ENCODE peak calls at places on chromosomes 13 and 19, in nine cellular contexts. One of them, this sample, is unnamed.

GRCh38 chr19:44643605-44644390 is at the start of gene PVR:
- DNase-seq in breast epithelium: peak; percentile 34
- DNase-seq in stomach: peak; percentile 72
- DNase-seq in PC-9: peak; percentile 70
- DNase-seq in heart right ventricle: peak; percentile 81
- DNase-seq in right lobe of liver: peak; percentile 88
- DNase-seq in tibial artery: peak; percentile 53
- DNase-seq in CD4-positive, alpha-beta memory T cell: no peak
- DNase-seq in ascending aorta: peak; percentile 83
- DNase-seq in this sample: peak; percentile 74

GRCh38 chr19:444677-445210 is 16.1 kb downstream of the SHC2 start:
- DNase-seq in breast epithelium: no peak
- DNase-seq in stomach: no peak
- DNase-seq in PC-9: no peak
- DNase-seq in heart right ventricle: no peak
- DNase-seq in right lobe of liver: no peak
- DNase-seq in tibial artery: no peak
- DNase-seq in CD4-positive, alpha-beta memory T cell: no peak
- DNase-seq in ascending aorta: no peak
- DNase-seq in this sample: no peak

GRCh38 chr13:77611068-77611467 is 75.6 kb downstream of the SCEL start:
- DNase-seq in breast epithelium: no peak
- DNase-seq in stomach: no peak
- DNase-seq in PC-9: no peak
- DNase-seq in heart right ventricle: no peak
- DNase-seq in right lobe of liver: no peak
- DNase-seq in tibial artery: no peak
- DNase-seq in CD4-positive, alpha-beta memory T cell: no peak
- DNase-seq in ascending aorta: no peak
- DNase-seq in this sample: no peak

GRCh38 chr13:62512194-62513141 is 1096.8 kb upstream of the PCDH20 start:
- DNase-seq in breast epithelium: no peak
- DNase-seq in stomach: peak; percentile 42
- DNase-seq in PC-9: no peak
- DNase-seq in heart right ventricle: no peak
- DNase-seq in right lobe of liver: peak; percentile 14
- DNase-seq in tibial artery: no peak
- DNase-seq in CD4-positive, alpha-beta memory T cell: no peak
- DNase-seq in ascending aorta: peak; percentile 58
- DNase-seq in this sample: no peak

GRCh38 chr13:28621439-28621838 is 37.5 kb upstream of the POMP start:
- DNase-seq in breast epithelium: no peak
- DNase-seq in stomach: no peak
- DNase-seq in PC-9: no peak
- DNase-seq in heart right ventricle: no peak
- DNase-seq in right lobe of liver: no peak
- DNase-seq in tibial artery: no peak
- DNase-seq in CD4-positive, alpha-beta memory T cell: no peak
- DNase-seq in ascending aorta: no peak
- DNase-seq in this sample: no peak

GRCh38 chr13:113209880-113210421 is 538 bp downstream of the CUL4A start:
- DNase-seq in breast epithelium: peak; percentile 46
- DNase-seq in stomach: peak; percentile 71
- DNase-seq in PC-9: peak; percentile 75
- DNase-seq in heart right ventricle: peak; percentile 54
- DNase-seq in right lobe of liver: peak; percentile 70
- DNase-seq in tibial artery: peak; percentile 43
- DNase-seq in CD4-positive, alpha-beta memory T cell: peak; percentile 85
- DNase-seq in ascending aorta: peak; percentile 73
- DNase-seq in this sample: peak; percentile 60

GRCh38 chr13:112078879-112079526 is 12.1 kb downstream of the SOX1 start:
- DNase-seq in breast epithelium: no peak
- DNase-seq in stomach: no peak
- DNase-seq in PC-9: peak; percentile 4
- DNase-seq in heart right ventricle: no peak
- DNase-seq in right lobe of liver: no peak
- DNase-seq in tibial artery: no peak
- DNase-seq in CD4-positive, alpha-beta memory T cell: no peak
- DNase-seq in ascending aorta: no peak
- DNase-seq in this sample: no peak

GRCh38 chr19:47389150-47389556 is 30.2 kb downstream of the MEIS3 start:
- DNase-seq in breast epithelium: no peak
- DNase-seq in stomach: no peak
- DNase-seq in PC-9: peak; percentile 40
- DNase-seq in heart right ventricle: no peak
- DNase-seq in right lobe of liver: no peak
- DNase-seq in tibial artery: no peak
- DNase-seq in CD4-positive, alpha-beta memory T cell: no peak
- DNase-seq in ascending aorta: peak; percentile 72
- DNase-seq in this sample: peak; percentile 61

GRCh38 chr13:48839171-48839570 is 136.5 kb upstream of the FNDC3A start:
- DNase-seq in breast epithelium: no peak
- DNase-seq in stomach: no peak
- DNase-seq in PC-9: no peak
- DNase-seq in heart right ventricle: no peak
- DNase-seq in right lobe of liver: no peak
- DNase-seq in tibial artery: no peak
- DNase-seq in CD4-positive, alpha-beta memory T cell: no peak
- DNase-seq in ascending aorta: no peak
- DNase-seq in this sample: no peak

GRCh38 chr13:82772802-82773201 is 1109.5 kb downstream of the SLITRK1 start:
- DNase-seq in breast epithelium: no peak
- DNase-seq in stomach: no peak
- DNase-seq in PC-9: no peak
- DNase-seq in heart right ventricle: no peak
- DNase-seq in right lobe of liver: no peak
- DNase-seq in tibial artery: no peak
- DNase-seq in CD4-positive, alpha-beta memory T cell: no peak
- DNase-seq in ascending aorta: no peak
- DNase-seq in this sample: no peak

GRCh38 chr13:47897411-47898050 is 103.5 kb downstream of the SUCLA2 start:
- DNase-seq in breast epithelium: peak; percentile 33
- DNase-seq in stomach: no peak
- DNase-seq in PC-9: peak; percentile 73
- DNase-seq in heart right ventricle: no peak
- DNase-seq in right lobe of liver: peak; percentile 22
- DNase-seq in tibial artery: no peak
- DNase-seq in CD4-positive, alpha-beta memory T cell: no peak
- DNase-seq in ascending aorta: no peak
- DNase-seq in this sample: no peak

GRCh38 chr19:54684537-54684936 is 21.8 kb downstream of the LILRB4 start:
- DNase-seq in breast epithelium: no peak
- DNase-seq in stomach: no peak
- DNase-seq in PC-9: peak; percentile 34
- DNase-seq in heart right ventricle: no peak
- DNase-seq in right lobe of liver: no peak
- DNase-seq in tibial artery: no peak
- DNase-seq in CD4-positive, alpha-beta memory T cell: no peak
- DNase-seq in ascending aorta: no peak
- DNase-seq in this sample: no peak

GRCh38 chr13:63117710-63118109 is 1702.1 kb upstream of the PCDH20 start:
- DNase-seq in breast epithelium: no peak
- DNase-seq in stomach: no peak
- DNase-seq in PC-9: no peak
- DNase-seq in heart right ventricle: no peak
- DNase-seq in right lobe of liver: no peak
- DNase-seq in tibial artery: no peak
- DNase-seq in CD4-positive, alpha-beta memory T cell: no peak
- DNase-seq in ascending aorta: no peak
- DNase-seq in this sample: no peak

GRCh38 chr13:49086711-49087110 is 111.0 kb downstream of the FNDC3A start:
- DNase-seq in breast epithelium: no peak
- DNase-seq in stomach: no peak
- DNase-seq in PC-9: peak; percentile 48
- DNase-seq in heart right ventricle: no peak
- DNase-seq in right lobe of liver: no peak
- DNase-seq in tibial artery: no peak
- DNase-seq in CD4-positive, alpha-beta memory T cell: no peak
- DNase-seq in ascending aorta: no peak
- DNase-seq in this sample: no peak

GRCh38 chr13:98352226-98352625 is 175.2 kb upstream of the RNF113B start:
- DNase-seq in breast epithelium: no peak
- DNase-seq in stomach: no peak
- DNase-seq in PC-9: peak; percentile 11
- DNase-seq in heart right ventricle: no peak
- DNase-seq in right lobe of liver: no peak
- DNase-seq in tibial artery: no peak
- DNase-seq in CD4-positive, alpha-beta memory T cell: no peak
- DNase-seq in ascending aorta: no peak
- DNase-seq in this sample: no peak

GRCh38 chr13:83622422-83622784 is 259.9 kb downstream of the SLITRK1 start:
- DNase-seq in breast epithelium: no peak
- DNase-seq in stomach: no peak
- DNase-seq in PC-9: no peak
- DNase-seq in heart right ventricle: no peak
- DNase-seq in right lobe of liver: no peak
- DNase-seq in tibial artery: no peak
- DNase-seq in CD4-positive, alpha-beta memory T cell: no peak
- DNase-seq in ascending aorta: no peak
- DNase-seq in this sample: no peak

DNA sequence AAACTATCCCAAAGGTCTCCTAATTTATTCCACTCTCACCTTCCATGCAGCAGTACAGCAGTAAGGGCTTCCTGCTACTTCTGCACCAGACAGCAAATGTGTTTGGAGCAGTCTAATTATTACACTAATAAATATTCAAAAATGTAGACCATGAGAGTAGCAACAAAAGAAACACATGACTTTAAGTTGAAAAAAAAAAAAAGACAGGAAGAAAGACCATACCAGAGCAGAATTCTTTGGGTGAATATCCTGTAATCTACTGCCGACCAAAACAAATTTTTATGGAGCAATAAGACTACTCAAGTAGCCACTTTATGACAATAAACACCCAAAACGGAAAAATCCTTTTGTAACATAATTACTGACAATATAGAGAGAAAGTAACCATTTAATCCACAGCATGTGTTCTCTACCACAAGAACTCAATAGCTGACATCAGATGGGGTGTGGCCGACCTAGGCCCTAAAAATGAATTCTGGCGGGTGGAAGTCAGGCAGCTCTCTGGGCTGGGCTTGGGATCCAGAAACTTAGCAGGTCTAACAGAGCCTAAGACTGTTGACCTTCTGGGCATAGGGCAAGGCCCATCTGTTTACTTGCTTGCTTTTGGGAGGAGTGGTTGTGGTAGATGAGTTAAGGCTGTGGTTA is 4.6 kb downstream of the KLF12 start:
- DNase-seq in breast epithelium: no peak
- DNase-seq in stomach: no peak
- DNase-seq in PC-9: no peak
- DNase-seq in heart right ventricle: no peak
- DNase-seq in right lobe of liver: no peak
- DNase-seq in tibial artery: no peak
- DNase-seq in CD4-positive, alpha-beta memory T cell: peak; percentile 64
- DNase-seq in ascending aorta: no peak
- DNase-seq in this sample: no peak
- H3K4me1 ChIP-seq in breast epithelium: no peaks in the 10 kb centered on the region
- H3K4me1 ChIP-seq in stomach: peaks cover 53% of the 10 kb centered on the region
- H3K4me1 ChIP-seq in PC-9: no peaks in the 10 kb centered on the region
- H3K4me1 ChIP-seq in heart right ventricle: no peaks in the 10 kb centered on the region
- H3K4me1 ChIP-seq in right lobe of liver: peaks cover 32% of the 10 kb centered on the region
- H3K4me1 ChIP-seq in tibial artery: no peaks in the 10 kb centered on the region
- H3K4me1 ChIP-seq in CD4-positive, alpha-beta memory T cell: peaks cover 68% of the 10 kb centered on the region
- H3K4me1 ChIP-seq in ascending aorta: peaks cover 39% of the 10 kb centered on the region
- H3K4me1 ChIP-seq in this sample: peaks cover 2% of the 10 kb centered on the region

GRCh38 chr13:60332682-60333081 is 64.3 kb upstream of the TDRD3 start:
- DNase-seq in breast epithelium: no peak
- DNase-seq in stomach: no peak
- DNase-seq in PC-9: no peak
- DNase-seq in heart right ventricle: no peak
- DNase-seq in right lobe of liver: no peak
- DNase-seq in tibial artery: no peak
- DNase-seq in CD4-positive, alpha-beta memory T cell: no peak
- DNase-seq in ascending aorta: no peak
- DNase-seq in this sample: no peak
- H3K4me1 ChIP-seq in breast epithelium: no peaks in the 10 kb centered on the region
- H3K4me1 ChIP-seq in stomach: no peaks in the 10 kb centered on the region
- H3K4me1 ChIP-seq in PC-9: no peaks in the 10 kb centered on the region
- H3K4me1 ChIP-seq in heart right ventricle: no peaks in the 10 kb centered on the region
- H3K4me1 ChIP-seq in right lobe of liver: no peaks in the 10 kb centered on the region
- H3K4me1 ChIP-seq in tibial artery: no peaks in the 10 kb centered on the region
- H3K4me1 ChIP-seq in CD4-positive, alpha-beta memory T cell: no peaks in the 10 kb centered on the region
- H3K4me1 ChIP-seq in ascending aorta: no peaks in the 10 kb centered on the region
- H3K4me1 ChIP-seq in this sample: no peaks in the 10 kb centered on the region

GRCh38 chr19:38682872-38683392 is 35.5 kb downstream of the ACTN4 start:
- DNase-seq in breast epithelium: no peak
- DNase-seq in stomach: no peak
- DNase-seq in PC-9: no peak
- DNase-seq in heart right ventricle: no peak
- DNase-seq in right lobe of liver: no peak
- DNase-seq in tibial artery: no peak
- DNase-seq in CD4-positive, alpha-beta memory T cell: no peak
- DNase-seq in ascending aorta: no peak
- DNase-seq in this sample: no peak
- H3K4me1 ChIP-seq in breast epithelium: peaks cover 52% of the 10 kb centered on the region
- H3K4me1 ChIP-seq in stomach: peaks cover 99% of the 10 kb centered on the region
- H3K4me1 ChIP-seq in PC-9: peaks cover 93% of the 10 kb centered on the region
- H3K4me1 ChIP-seq in heart right ventricle: peaks cover 55% of the 10 kb centered on the region
- H3K4me1 ChIP-seq in right lobe of liver: peaks cover 78% of the 10 kb centered on the region
- H3K4me1 ChIP-seq in tibial artery: peaks cover 7% of the 10 kb centered on the region
- H3K4me1 ChIP-seq in CD4-positive, alpha-beta memory T cell: peaks cover 100% of the 10 kb centered on the region
- H3K4me1 ChIP-seq in ascending aorta: peaks cover 88% of the 10 kb centered on the region
- H3K4me1 ChIP-seq in this sample: peaks cover 47% of the 10 kb centered on the region

GRCh38 chr13:102351486-102351885 is 50.4 kb downstream of the FGF14 start:
- DNase-seq in breast epithelium: no peak
- DNase-seq in stomach: no peak
- DNase-seq in PC-9: no peak
- DNase-seq in heart right ventricle: no peak
- DNase-seq in right lobe of liver: no peak
- DNase-seq in tibial artery: no peak
- DNase-seq in CD4-positive, alpha-beta memory T cell: no peak
- DNase-seq in ascending aorta: no peak
- DNase-seq in this sample: no peak

GRCh38 chr13:102344410-102344809 is 57.4 kb downstream of the FGF14 start:
- DNase-seq in breast epithelium: no peak
- DNase-seq in stomach: no peak
- DNase-seq in PC-9: no peak
- DNase-seq in heart right ventricle: no peak
- DNase-seq in right lobe of liver: no peak
- DNase-seq in tibial artery: no peak
- DNase-seq in CD4-positive, alpha-beta memory T cell: no peak
- DNase-seq in ascending aorta: no peak
- DNase-seq in this sample: no peak

GRCh38 chr13:102346769-102347168 is 55.1 kb downstream of the FGF14 start:
- DNase-seq in breast epithelium: no peak
- DNase-seq in stomach: no peak
- DNase-seq in PC-9: no peak
- DNase-seq in heart right ventricle: no peak
- DNase-seq in right lobe of liver: no peak
- DNase-seq in tibial artery: no peak
- DNase-seq in CD4-positive, alpha-beta memory T cell: no peak
- DNase-seq in ascending aorta: no peak
- DNase-seq in this sample: no peak

DNA sequence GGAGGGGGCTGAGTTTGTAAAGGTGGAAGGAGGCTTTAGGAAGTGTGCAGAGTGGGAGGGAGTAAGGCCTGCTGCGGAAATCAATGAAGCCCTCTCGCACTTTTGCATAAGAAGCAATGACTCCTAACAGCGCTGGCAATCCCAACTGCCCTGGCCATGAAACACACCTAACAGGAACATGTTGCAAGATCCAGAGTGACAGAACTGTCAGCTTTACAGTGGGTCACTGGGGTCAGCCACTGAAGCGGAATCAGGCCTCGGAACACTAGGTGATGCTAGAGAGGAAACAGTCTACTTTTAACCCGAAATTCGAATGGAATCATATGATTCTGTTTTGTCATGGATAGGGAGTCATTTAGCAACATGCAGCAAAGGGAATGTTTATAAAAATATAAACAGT is 54.4 kb downstream of the FGF14 start:
- DNase-seq in breast epithelium: no peak
- DNase-seq in stomach: no peak
- DNase-seq in PC-9: no peak
- DNase-seq in heart right ventricle: no peak
- DNase-seq in right lobe of liver: peak; percentile 42
- DNase-seq in tibial artery: no peak
- DNase-seq in CD4-positive, alpha-beta memory T cell: no peak
- DNase-seq in ascending aorta: no peak
- DNase-seq in this sample: no peak
- H3K4me1 ChIP-seq in breast epithelium: no peaks in the 10 kb centered on the region
- H3K4me1 ChIP-seq in stomach: no peaks in the 10 kb centered on the region
- H3K4me1 ChIP-seq in PC-9: no peaks in the 10 kb centered on the region
- H3K4me1 ChIP-seq in heart right ventricle: no peaks in the 10 kb centered on the region
- H3K4me1 ChIP-seq in right lobe of liver: no peaks in the 10 kb centered on the region
- H3K4me1 ChIP-seq in tibial artery: no peaks in the 10 kb centered on the region
- H3K4me1 ChIP-seq in CD4-positive, alpha-beta memory T cell: no peaks in the 10 kb centered on the region
- H3K4me1 ChIP-seq in ascending aorta: no peaks in the 10 kb centered on the region
- H3K4me1 ChIP-seq in this sample: no peaks in the 10 kb centered on the region